ENCODE peak calls at places on chromosomes 1 and 21, in seven cellular contexts. G is stimulated activated CD4-positive, alpha-beta T cell treated with anti-CD3 and anti-CD28 coated beads, Interleukin-2, amount 100 ng/mL, for 48 hours; F is A549; L is NCI-H1105 treated with DMSO at 0.1 percent for 48 hours; V is kidney tubule cell; A is T follicular helper cell; O is cerebellar cortex. K is an unnamed sample.

GRCh38 chr1:25109527-25109926 is 122.8 kb downstream of the SYF2 start:
- DNase-seq in A (no peak), F (no peak), G (no peak), L (no peak), V (no peak), O (no peak), K (no peak)

GRCh38 chr1:112532074-112532473 is 23.3 kb downstream of the WNT2B start:
- DNase-seq in F (no peak), L (no peak), O (no peak), V (no peak), A (no peak), G (no peak), K (no peak)

GRCh38 chr1:208101661-208102431 is 142.3 kb downstream of the PLXNA2 start:
- DNase-seq in V (no peak), A (no peak), O (no peak), F (no peak), L (peak), G (no peak), K (no peak)

GRCh38 chr1:156281281-156282142 is 1.1 kb downstream of the SMG5 start:
- DNase-seq in G (peak), F (no peak), L (no peak), V (peak), A (no peak), O (no peak), K (no peak)

GRCh38 chr21:16330340-16331319 is 600.8 kb downstream of the USP25 start:
- DNase-seq in F (peak), G (no peak), O (peak), A (no peak), V (peak), L (peak), K (peak)

GRCh38 chr1:26938004-26938658 is 16.6 kb downstream of the NUDC start:
- DNase-seq in V (no peak), O (no peak), L (no peak), A (no peak), G (no peak), F (no peak), K (no peak)

GRCh38 chr1:154730986-154731489 is 123.1 kb upstream of the ADAR start:
- DNase-seq in F (no peak), V (peak), A (no peak), O (no peak), G (no peak), L (no peak), K (no peak)

GRCh38 chr1:29499101-29499650 is 262.9 kb downstream of the PTPRU start:
- DNase-seq in F (no peak), A (no peak), O (no peak), L (no peak), V (no peak), G (no peak), K (no peak)

GRCh38 chr1:152965853-152966252 is 4.6 kb upstream of the SPRR4 start:
- DNase-seq in O (no peak), A (no peak), L (no peak), F (no peak), V (no peak), G (no peak), K (no peak)